ENCODE peak calls at places on chromosomes 11 and 22, in eight cellular contexts. W is spleen; V is CD8-positive, alpha-beta T cell; K is PC-3; L is AG04450; X is heart right ventricle; U is uterus; P is cardiac muscle cell. G is an unnamed sample.

GRCh38 chr11:87753143-87753542 is 422.1 kb downstream of the RAB38 start:
- DNase-seq in V (no peak), X (no peak), P (no peak), U (no peak), W (no peak), K (no peak), L (no peak), G (no peak)

GRCh38 chr11:16973565-16973964 is 40.6 kb downstream of the PLEKHA7 start:
- DNase-seq in P (no peak), X (no peak), L (no peak), U (no peak), V (no peak), K (no peak), W (no peak), G (no peak)

GRCh38 chr22:35726398-35726797 is 8.7 kb downstream of the APOL5 start:
- DNase-seq in V (no peak), K (no peak), X (no peak), W (no peak), U (no peak), P (no peak), L (no peak), G (no peak)

GRCh38 chr11:134532176-134532920 is 120.3 kb upstream of the B3GAT1 start:
- DNase-seq in L (no peak), U (no peak), W (peak; percentile 58), X (no peak), K (no peak), P (no peak), V (no peak), G (no peak)

GRCh38 chr11:10529279-10529678 is 11.7 kb downstream of the RNF141 start:
- DNase-seq in X (no peak), P (no peak), K (no peak), W (no peak), L (no peak), V (no peak), U (no peak), G (no peak)

GRCh38 chr11:134644489-134645456 is 232.7 kb upstream of the B3GAT1 start:
- DNase-seq in W (peak; percentile 69), U (no peak), L (no peak), V (no peak), P (no peak), X (no peak), K (no peak), G (no peak)

GRCh38 chr11:10091314-10092045 is 202.5 kb downstream of the SBF2 start:
- DNase-seq in V (no peak), W (no peak), X (no peak), K (peak; percentile 55), P (peak; percentile 54), L (no peak), U (no peak), G (no peak)

GRCh38 chr11:2781413-2782274 is 81.8 kb upstream of the KCNQ1OT1 start:
- DNase-seq in X (peak; percentile 10), W (peak; percentile 60), L (no peak), V (no peak), P (no peak), U (peak; percentile 11), K (no peak), G (peak; percentile 11)

GRCh38 chr22:42651134-42651533 is 1.9 kb upstream of the CYB5R3 start:
- DNase-seq in X (no peak), K (peak; percentile 50), P (no peak), U (no peak), V (no peak), W (no peak), L (no peak), G (no peak)

GRCh38 chr22:45009881-45010531 is at the start of gene PHF21B:
- DNase-seq in V (no peak), P (peak; percentile 62), L (no peak), X (peak; percentile 57), W (no peak), K (no peak), U (peak; percentile 66), G (no peak)

GRCh38 chr11:36577373-36577772 is 9.6 kb downstream of the RAG1 start:
- DNase-seq in K (no peak), L (no peak), P (no peak), X (no peak), V (no peak), W (no peak), U (no peak), G (no peak)
- H3K27ac ChIP-seq in K (no peak overlapping the region), L (no peak overlapping the region), P (no peak overlapping the region), X (no peak overlapping the region), V (no peak overlapping the region), W (no peak overlapping the region), U (no peak overlapping the region), G (no peak overlapping the region)

GRCh38 chr22:24423519-24424000 is 3.8 kb upstream of the ADORA2A start:
- DNase-seq in X (peak; percentile 75), K (peak; percentile 34), U (peak; percentile 61), P (peak; percentile 46), L (no peak), V (peak; percentile 52), W (peak; percentile 95), G (no peak)

GRCh38 chr22:24424901-24425775 is 2.3 kb upstream of the ADORA2A start:
- DNase-seq in X (peak; percentile 10), W (no peak), L (no peak), U (no peak), V (no peak), P (no peak), K (no peak), G (no peak)

GRCh38 chr22:24422078-24422665 is 5.2 kb upstream of the ADORA2A start:
- DNase-seq in K (no peak), L (no peak), W (no peak), X (no peak), P (no peak), U (no peak), V (no peak), G (no peak)

GRCh38 chr22:24426436-24426835 is 963 bp upstream of the ADORA2A start:
- DNase-seq in X (no peak), U (no peak), V (no peak), L (no peak), P (no peak), K (no peak), W (no peak), G (no peak)

GRCh38 chr22:24424001-24424900 is 3.1 kb upstream of the ADORA2A start:
- DNase-seq in V (no peak), P (no peak), W (peak; percentile 92), L (no peak), U (no peak), K (no peak), X (peak; percentile 35), G (no peak)
- H3K4me3 ChIP-seq in V (peak overlapping the region; percentile 47), P (peak overlapping the region; percentile 52), W (peak overlapping the region; percentile 52), L (peak overlapping the region; percentile 56), U (peak overlapping the region; percentile 35), K (peak overlapping the region; percentile 61), X (peak overlapping the region; percentile 84), G (peak overlapping the region; percentile 58)

GRCh38 chr22:37308385-37309200 is 26.3 kb downstream of the CYTH4 start:
- DNase-seq in U (no peak), W (no peak), X (no peak), P (no peak), K (no peak), V (no peak), L (no peak), G (no peak)
- H3K27ac ChIP-seq in U (no peak overlapping the region), W (peak overlapping the region; percentile 94), X (peak overlapping the region; percentile 76), P (no peak overlapping the region), K (peak overlapping the region; percentile 100), V (peak overlapping the region; percentile 84), L (peak overlapping the region; percentile 100), G (peak overlapping the region; percentile 83)

GRCh38 chr22:20427104-20427944 is 10.3 kb downstream of the SCARF2 start:
- DNase-seq in V (no peak), X (no peak), U (no peak), L (no peak), W (peak; percentile 69), K (no peak), P (no peak), G (no peak)

GRCh38 chr22:20424937-20425587 is 12.6 kb downstream of the SCARF2 start:
- DNase-seq in W (peak; percentile 76), V (no peak), L (no peak), P (no peak), K (no peak), U (peak; percentile 53), X (no peak), G (no peak)

GRCh38 chr22:20424553-20424936 is 13.1 kb downstream of the SCARF2 start:
- DNase-seq in L (no peak), U (no peak), X (no peak), W (no peak), V (no peak), P (no peak), K (no peak), G (no peak)

GRCh38 chr22:20427945-20428417 is 9.6 kb downstream of the SCARF2 start:
- DNase-seq in V (no peak), K (no peak), L (no peak), U (no peak), P (no peak), X (no peak), W (peak; percentile 61), G (no peak)

DNA sequence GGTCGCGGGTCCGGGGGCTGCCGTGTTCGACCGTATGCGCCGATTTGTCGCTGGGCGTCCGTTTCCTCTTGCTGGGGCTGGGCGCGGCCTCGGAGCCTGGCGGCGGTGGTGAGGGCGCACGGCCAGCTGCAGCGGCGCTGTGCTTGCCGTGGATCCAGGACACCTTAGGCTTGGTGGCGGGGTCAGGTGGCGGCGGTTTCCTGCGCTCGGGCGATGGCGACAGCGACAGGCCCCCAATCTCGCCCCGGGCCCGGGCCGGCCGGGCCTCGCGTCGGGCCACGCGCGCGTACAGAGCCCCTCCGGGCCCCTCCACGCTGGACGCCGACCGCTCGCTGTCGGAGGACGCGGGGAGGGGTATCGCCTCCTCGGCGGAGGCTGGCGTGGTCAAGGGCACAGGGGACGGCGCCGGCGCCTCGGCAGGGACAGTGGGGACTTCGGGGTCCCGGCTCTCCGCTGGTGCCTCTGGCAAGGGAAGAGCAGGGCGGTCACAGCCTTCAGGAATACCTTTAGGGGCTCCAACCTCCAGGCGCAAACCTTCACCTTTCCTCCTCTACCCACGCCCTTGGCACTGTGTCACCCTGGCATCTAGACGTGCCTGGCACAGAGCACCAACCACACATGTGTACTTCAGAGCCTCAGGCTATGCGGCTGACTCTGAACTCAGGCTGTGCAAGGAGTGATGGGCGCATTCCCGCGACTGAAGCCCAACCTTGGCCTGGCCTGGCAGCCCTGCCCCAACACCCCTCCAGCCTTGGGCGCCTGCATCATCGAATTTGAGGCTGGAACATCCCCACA is 11.6 kb downstream of the SCARF2 start:
- DNase-seq in K (no peak), V (no peak), X (no peak), L (no peak), U (no peak), P (no peak), W (peak; percentile 69), G (peak; percentile 39)
- H3K4me3 ChIP-seq in K (no peak overlapping the region), V (no peak overlapping the region), X (peak overlapping the region; percentile 30), L (no peak overlapping the region), U (no peak overlapping the region), P (no peak overlapping the region), W (no peak overlapping the region), G (peak overlapping the region; percentile 45)

DNA sequence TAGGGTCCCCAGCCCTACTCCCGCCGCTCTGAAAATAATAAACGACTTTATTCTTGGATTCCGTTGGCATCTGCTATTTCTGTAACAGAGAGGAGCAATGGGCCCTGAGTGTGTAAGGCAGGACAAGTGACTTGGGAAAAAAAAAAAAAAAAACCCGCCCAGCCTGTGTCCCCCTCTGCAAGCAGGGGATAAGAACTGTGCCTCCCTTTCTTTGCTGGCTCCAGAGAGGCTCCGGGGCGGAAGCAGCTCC is 464 bp upstream of the DNAJC4 start:
- DNase-seq in K (no peak), X (no peak), U (no peak), L (no peak), W (no peak), V (no peak), P (no peak), G (no peak)
- H3K27ac ChIP-seq in K (no peak overlapping the region), X (peak overlapping the region; percentile 96), U (peak overlapping the region; percentile 90), L (no peak overlapping the region), W (peak overlapping the region; percentile 97), V (peak overlapping the region; percentile 86), P (peak overlapping the region; percentile 5), G (peak overlapping the region; percentile 94)

GRCh38 chr11:73228268-73229134 is 10.4 kb downstream of the P2RY2 start:
- DNase-seq in K (no peak), L (no peak), V (no peak), U (peak; percentile 5), W (no peak), P (no peak), X (no peak), G (peak; percentile 24)
- H3K4me3 ChIP-seq in K (no peak overlapping the region), L (no peak overlapping the region), V (no peak overlapping the region), U (no peak overlapping the region), W (no peak overlapping the region), P (no peak overlapping the region), X (no peak overlapping the region), G (no peak overlapping the region)

G was measured in breast epithelium.